ENCODE peak calls at places on chromosome X, in four cellular contexts. A is adrenal gland, U is NCI-H69, D is EH. P is an unnamed sample.

GRCh38 chrX:15336023-15336413 is 695 bp upstream of the PIGA start:
- DNase-seq in U (peak), A (no peak), D (peak), P (no peak)

GRCh38 chrX:13741695-13742094 is 7.1 kb downstream of the OFD1 start:
- DNase-seq in U (no peak), A (no peak), D (no peak), P (no peak)

GRCh38 chrX:130224810-130225209 is 43.9 kb downstream of the ZNF280C start:
- DNase-seq in D (no peak), U (no peak), A (no peak), P (no peak)

GRCh38 chrX:51742586-51742985 is 656 bp upstream of the GSPT2 start:
- DNase-seq in U (no peak), A (no peak), D (no peak), P (no peak)

GRCh38 chrX:1894656-1895055 is 279.8 kb downstream of the ASMT start:
- DNase-seq in U (no peak), D (no peak), A (no peak), P (no peak)

GRCh38 chrX:123869488-123869887 is 9.6 kb downstream of the XIAP start:
- DNase-seq in D (peak), U (no peak), A (no peak), P (no peak)

GRCh38 chrX:49761481-49761880 is 65.7 kb upstream of the PAGE1 start:
- DNase-seq in D (peak), U (peak), A (no peak), P (no peak)

GRCh38 chrX:110317079-110317819 is 636 bp downstream of the AMMECR1 start:
- DNase-seq in D (peak), A (peak), U (peak), P (no peak)

GRCh38 chrX:154502098-154502497 is 11.7 kb upstream of the SLC10A3 start:
- DNase-seq in U (no peak), A (no peak), D (no peak), P (no peak)

GRCh38 chrX:40173662-40174593 is 76.2 kb upstream of the BCOR start:
- DNase-seq in U (peak), D (peak), A (peak), P (no peak)

GRCh38 chrX:131975851-131976250 is 47.3 kb upstream of the STK26 start:
- DNase-seq in U (no peak), A (no peak), D (no peak), P (no peak)

GRCh38 chrX:39896951-39897740 is 200.6 kb downstream of the BCOR start:
- DNase-seq in A (no peak), U (peak), D (peak), P (no peak)

GRCh38 chrX:154470434-154470833 is 8.6 kb downstream of the LAGE3 start:
- DNase-seq in D (no peak), A (no peak), U (no peak), P (no peak)

GRCh38 chrX:65643046-65643785 is 24.2 kb upstream of the MSN start:
- DNase-seq in A (peak), D (peak), U (no peak), P (no peak)

GRCh38 chrX:15072259-15072658 is 197.6 kb downstream of the ASB9 start:
- DNase-seq in A (no peak), D (no peak), U (no peak), P (no peak)

GRCh38 chrX:106415276-106415895 is 196.4 kb upstream of the RADX start:
- DNase-seq in A (no peak), U (peak), D (peak), P (peak)

GRCh38 chrX:117641913-117642656 is 474.5 kb downstream of the KLHL13 start:
- DNase-seq in A (no peak), U (no peak), D (no peak), P (no peak)

GRCh38 chrX:17596546-17597205 is 140.6 kb upstream of the SCML1 start:
- DNase-seq in U (no peak), D (peak), A (no peak), P (peak)

GRCh38 chrX:115408736-115409390 is 119.3 kb downstream of the LUZP4 start:
- DNase-seq in U (no peak), D (peak), A (no peak), P (no peak)

P was measured in T1000.